ENCODE peak calls at places on chromosomes 4 and X, in four cellular contexts. S is OCI-LY7, F is MM.1S, H is astrocyte. O is an unnamed sample.

GRCh38 chr4:111639120-111639519 is 506.1 kb upstream of the FAM241A start:
- DNase-seq in S (no peak), F (no peak), H (peak; percentile 8), O (no peak)

GRCh38 chrX:150704030-150704613 is 10.9 kb downstream of the MTMR1 start:
- DNase-seq in S (no peak), F (no peak), H (peak; percentile 78), O (no peak)

GRCh38 chrX:1327651-1328304 is 8.8 kb upstream of the IL3RA start:
- DNase-seq in S (no peak), F (no peak), H (no peak), O (no peak)

GRCh38 chrX:13092455-13092941 is 48.1 kb upstream of the FAM9C start:
- DNase-seq in S (no peak), F (no peak), H (no peak), O (no peak)

GRCh38 chr4:53015681-53016080 is 153.6 kb downstream of the RASL11B start:
- DNase-seq in S (peak; percentile 42), F (no peak), H (peak; percentile 31), O (no peak)

GRCh38 chrX:2696698-2697215 is 5.7 kb downstream of the CD99 start:
- DNase-seq in S (peak; percentile 38), F (no peak), H (peak; percentile 87), O (no peak)

GRCh38 chr4:153555730-153556440 is 89.7 kb downstream of the TMEM131L start:
- DNase-seq in S (no peak), F (no peak), H (peak; percentile 82), O (no peak)

GRCh38 chrX:53125506-53125905 is 31.6 kb downstream of the KANTR start:
- DNase-seq in S (no peak), F (no peak), H (no peak), O (no peak)

GRCh38 chrX:31038585-31039326 is 33.1 kb downstream of the FTHL17 start:
- DNase-seq in S (peak; percentile 68), F (peak; percentile 24), H (peak; percentile 8), O (no peak)

GRCh38 chr4:185767528-185767927 is 44.5 kb downstream of the SORBS2 start:
- DNase-seq in S (no peak), F (no peak), H (no peak), O (no peak)

GRCh38 chrX:45758319-45758718 is 557.6 kb upstream of the DIPK2B start:
- DNase-seq in S (no peak), F (peak; percentile 71), H (peak; percentile 95), O (no peak)

GRCh38 chr4:105840426-105841174 is 54.7 kb upstream of the NPNT start:
- DNase-seq in S (no peak), F (no peak), H (no peak), O (no peak)

GRCh38 chr4:185933078-185933581 is 121.1 kb upstream of the SORBS2 start:
- DNase-seq in S (no peak), F (no peak), H (peak; percentile 83), O (no peak)

GRCh38 chr4:118888666-118889312 is at the start of gene SYNPO2:
- DNase-seq in S (peak; percentile 3), F (peak; percentile 51), H (peak; percentile 87), O (no peak)

GRCh38 chr4:16461362-16461761 is 235.1 kb upstream of the TAPT1 start:
- DNase-seq in S (no peak), F (no peak), H (peak; percentile 37), O (no peak)

GRCh38 chr4:128573781-128574508 is 235.6 kb upstream of the JADE1 start:
- DNase-seq in S (no peak), F (no peak), H (peak; percentile 97), O (peak; percentile 38)

GRCh38 chr4:87188063-87188462 is 32.4 kb downstream of the KLHL8 start:
- DNase-seq in S (no peak), F (no peak), H (no peak), O (no peak)

GRCh38 chr4:92304636-92305035 is 870 bp downstream of the GRID2 start:
- DNase-seq in S (no peak), F (no peak), H (no peak), O (no peak)

GRCh38 chr4:185958094-185958493 is 110.9 kb upstream of the TLR3 start:
- DNase-seq in S (no peak), F (no peak), H (no peak), O (no peak)

GRCh38 chr4:85498068-85498733 is 23.3 kb downstream of the ARHGAP24 start:
- DNase-seq in S (no peak), F (peak; percentile 51), H (peak; percentile 69), O (peak; percentile 15)

GRCh38 chr4:1315838-1316536 is 26.3 kb downstream of the MAEA start:
- DNase-seq in S (peak; percentile 58), F (no peak), H (no peak), O (no peak)

GRCh38 chr4:102501176-102501634 is at the start of gene NFKB1:
- DNase-seq in S (peak; percentile 78), F (peak; percentile 76), H (peak; percentile 77), O (no peak)

GRCh38 chrX:42739771-42740170 is 38.2 kb downstream of the PPP1R2C start:
- DNase-seq in S (peak; percentile 35), F (no peak), H (no peak), O (no peak)

GRCh38 chr4:3707423-3708102 is 58.6 kb upstream of the ADRA2C start:
- DNase-seq in S (no peak), F (no peak), H (no peak), O (no peak)

GRCh38 chrX:54819201-54819600 is 11.7 kb downstream of the MAGED2 start:
- DNase-seq in S (peak; percentile 8), F (no peak), H (no peak), O (no peak)

GRCh38 chrX:110159865-110160264 is 157.0 kb downstream of the TMEM164 start:
- DNase-seq in S (no peak), F (peak; percentile 42), H (no peak), O (no peak)

GRCh38 chrX:107723501-107723900 is 52.1 kb downstream of the TSC22D3 start:
- DNase-seq in S (no peak), F (no peak), H (no peak), O (no peak)

GRCh38 chrX:129565046-129565649 is 25.1 kb downstream of the OCRL start:
- DNase-seq in S (no peak), F (no peak), H (no peak), O (no peak)

GRCh38 chr4:52143815-52144214 is 92.7 kb downstream of the SPATA18 start:
- DNase-seq in S (no peak), F (no peak), H (no peak), O (no peak)

GRCh38 chrX:129116651-129117050 is 406.6 kb downstream of the SMARCA1 start:
- DNase-seq in S (no peak), F (no peak), H (no peak), O (no peak)

DNA sequence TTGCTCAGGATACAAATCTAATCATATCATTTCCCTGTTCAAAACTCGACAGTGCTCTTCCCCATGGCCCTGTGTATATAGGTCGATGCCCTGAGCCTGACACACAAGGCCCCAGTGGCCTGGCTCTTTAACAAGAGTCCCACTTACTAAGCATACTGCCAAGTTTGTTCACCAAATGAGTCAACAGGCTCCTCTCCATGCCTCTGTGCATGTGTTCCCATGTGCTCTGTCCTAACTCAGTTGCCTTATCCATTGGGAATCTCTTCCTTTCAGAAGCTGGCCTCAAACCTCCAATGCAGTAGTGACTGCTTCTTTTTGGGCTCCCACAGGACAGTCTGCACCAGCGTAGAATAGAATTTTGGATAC is 18.9 kb upstream of the CXCR3 start:
- DNase-seq in S (no peak), F (no peak), H (peak; percentile 10), O (no peak)
- H2AFZ ChIP-seq in S (peak overlapping the region; percentile 91), F (peak overlapping the region; percentile 51), H (no peak overlapping the region), O (no peak overlapping the region)

GRCh38 chr4:158032733-158033415 is 140.0 kb downstream of the GASK1B start:
- DNase-seq in S (no peak), F (no peak), H (no peak), O (no peak)
- H3K4me2 ChIP-seq in S (no peak overlapping the region), F (no peak overlapping the region), H (peak overlapping the region; percentile 21), O (no peak overlapping the region)

GRCh38 chr4:125316391-125316780 is 1.6 kb downstream of the FAT4 start:
- DNase-seq in S (no peak), F (no peak), H (no peak), O (no peak)

GRCh38 chr4:125315571-125316390 is 1.0 kb downstream of the FAT4 start:
- DNase-seq in S (no peak), F (peak; percentile 28), H (peak; percentile 38), O (no peak)

GRCh38 chr4:125317526-125317880 is 2.7 kb downstream of the FAT4 start:
- DNase-seq in S (no peak), F (peak; percentile 37), H (peak; percentile 33), O (no peak)

GRCh38 chr4:125314676-125315570 is at the start of gene FAT4:
- DNase-seq in S (no peak), F (peak; percentile 94), H (peak; percentile 97), O (no peak)

GRCh38 chr4:125316781-125317525 is 2.2 kb downstream of the FAT4 start:
- DNase-seq in S (no peak), F (no peak), H (peak; percentile 18), O (no peak)
- H2AFZ ChIP-seq in S (no peak overlapping the region), F (peak overlapping the region; percentile 95), H (peak overlapping the region; percentile 100), O (peak overlapping the region; percentile 94)

GRCh38 chr4:8681391-8681790 is 88.8 kb downstream of the CPZ start:
- DNase-seq in S (no peak), F (no peak), H (no peak), O (no peak)
- H3K4me2 ChIP-seq in S (no peak overlapping the region), F (no peak overlapping the region), H (no peak overlapping the region), O (no peak overlapping the region)

GRCh38 chr4:154740462-154740861 is 3.3 kb upstream of the LRAT start:
- DNase-seq in S (no peak), F (no peak), H (no peak), O (no peak)

GRCh38 chr4:154741877-154742851 is 1.6 kb upstream of the LRAT start:
- DNase-seq in S (no peak), F (no peak), H (peak; percentile 6), O (no peak)

GRCh38 chr4:154743683-154744340 is at the start of gene LRAT:
- DNase-seq in S (no peak), F (no peak), H (no peak), O (no peak)

GRCh38 chr4:154741131-154741530 is 2.7 kb upstream of the LRAT start:
- DNase-seq in S (no peak), F (no peak), H (no peak), O (no peak)

GRCh38 chr4:154744341-154744948 is 645 bp downstream of the LRAT start:
- DNase-seq in S (no peak), F (no peak), H (no peak), O (no peak)
- H2AFZ ChIP-seq in S (no peak overlapping the region), F (no peak overlapping the region), H (peak overlapping the region; percentile 72), O (peak overlapping the region; percentile 99)

GRCh38 chr4:169770411-169770810 is 12.7 kb upstream of the HPF1 start:
- DNase-seq in S (no peak), F (no peak), H (no peak), O (no peak)
- H3K4me2 ChIP-seq in S (no peak overlapping the region), F (no peak overlapping the region), H (no peak overlapping the region), O (no peak overlapping the region)

GRCh38 chr4:43875655-43876054 is 573.0 kb downstream of the KCTD8 start:
- DNase-seq in S (no peak), F (no peak), H (no peak), O (no peak)
- H2AFZ ChIP-seq in S (no peak overlapping the region), F (no peak overlapping the region), H (no peak overlapping the region), O (no peak overlapping the region)

GRCh38 chr4:145779319-145779801 is 99.4 kb downstream of the C4orf51 start:
- DNase-seq in S (no peak), F (no peak), H (peak; percentile 70), O (no peak)
- H3K4me2 ChIP-seq in S (no peak overlapping the region), F (no peak overlapping the region), H (peak overlapping the region; percentile 7), O (no peak overlapping the region)

O was measured in keratinocyte.